ENCODE peak calls at places on chromosomes 7 and 10, in six cellular contexts. Y, N, E, F, Z and R are unnamed samples.

GRCh38 chr7:32648408-32649156 is 153.3 kb downstream of the AVL9 start:
- DNase-seq in Y (no peak), N (no peak), E (no peak), F (no peak), Z (no peak), R (no peak)

GRCh38 chr10:8116926-8117493 is 62.5 kb downstream of the GATA3 start:
- DNase-seq in Y (no peak), N (no peak), E (no peak), F (no peak), Z (no peak), R (no peak)

GRCh38 chr7:39978252-39978934 is 28.3 kb downstream of the CDK13 start:
- DNase-seq in Y (no peak), N (no peak), E (no peak), F (no peak), Z (no peak), R (no peak)

GRCh38 chr10:28677889-28678686 is 767 bp downstream of the BAMBI start:
- DNase-seq in Y (peak), N (no peak), E (peak), F (no peak), Z (peak), R (peak)

GRCh38 chr7:43878867-43879266 is 9.6 kb upstream of the MRPS24 start:
- DNase-seq in Y (no peak), N (no peak), E (no peak), F (no peak), Z (no peak), R (no peak)

GRCh38 chr10:96656839-96657238 is 63.5 kb downstream of the PIK3AP1 start:
- DNase-seq in Y (no peak), N (peak), E (no peak), F (no peak), Z (no peak), R (no peak)

GRCh38 chr10:77226871-77227557 is 410.6 kb downstream of the KCNMA1 start:
- DNase-seq in Y (no peak), N (no peak), E (no peak), F (no peak), Z (no peak), R (no peak)

GRCh38 chr7:90766814-90767564 is 170.9 kb downstream of the CDK14 start:
- DNase-seq in Y (no peak), N (no peak), E (no peak), F (no peak), Z (no peak), R (peak)

GRCh38 chr7:157502701-157503111 is 165.9 kb downstream of the DNAJB6 start:
- DNase-seq in Y (peak), N (no peak), E (no peak), F (no peak), Z (peak), R (no peak)

GRCh38 chr7:139855498-139856270 is 26.6 kb downstream of the TBXAS1 start:
- DNase-seq in Y (peak), N (peak), E (no peak), F (no peak), Z (peak), R (no peak)

GRCh38 chr10:47402681-47403301 is 18.7 kb upstream of the ZNF488 start:
- DNase-seq in Y (peak), N (peak), E (no peak), F (peak), Z (peak), R (peak)

GRCh38 chr10:13790196-13790595 is 203.4 kb downstream of the PRPF18 start:
- DNase-seq in Y (no peak), N (no peak), E (no peak), F (no peak), Z (no peak), R (no peak)

GRCh38 chr7:28419717-28420116 is 7.4 kb downstream of the CREB5 start:
- DNase-seq in Y (no peak), N (peak), E (no peak), F (no peak), Z (no peak), R (no peak)

GRCh38 chr10:130713105-130713504 is 576.9 kb downstream of the GLRX3 start:
- DNase-seq in Y (no peak), N (no peak), E (no peak), F (no peak), Z (no peak), R (no peak)

GRCh38 chr10:96366508-96366907 is 7.7 kb upstream of the OPALIN start:
- DNase-seq in Y (peak), N (no peak), E (no peak), F (peak), Z (no peak), R (no peak)

GRCh38 chr10:30973737-30974136 is 57.9 kb downstream of the ZNF438 start:
- DNase-seq in Y (no peak), N (no peak), E (no peak), F (no peak), Z (no peak), R (no peak)

GRCh38 chr7:106381252-106381651 is 96.5 kb upstream of the NAMPT start:
- DNase-seq in Y (no peak), N (no peak), E (no peak), F (no peak), Z (no peak), R (no peak)

GRCh38 chr10:71396084-71396713 is 521 bp upstream of the CDH23 start:
- DNase-seq in Y (peak), N (no peak), E (peak), F (peak), Z (peak), R (peak)

GRCh38 chr10:127452568-127452967 is 96.5 kb upstream of the NPS start:
- DNase-seq in Y (no peak), N (no peak), E (no peak), F (no peak), Z (no peak), R (no peak)

GRCh38 chr7:16791895-16792294 is 12.9 kb downstream of the AGR2 start:
- DNase-seq in Y (no peak), N (no peak), E (no peak), F (peak), Z (no peak), R (no peak)

GRCh38 chr10:4545077-4545476 is 280.9 kb upstream of the AKR1E2 start:
- DNase-seq in Y (no peak), N (no peak), E (no peak), F (no peak), Z (no peak), R (no peak)

GRCh38 chr7:81833401-81833800 is 63.6 kb upstream of the HGF start:
- DNase-seq in Y (no peak), N (no peak), E (no peak), F (no peak), Z (no peak), R (no peak)

GRCh38 chr7:86222806-86223205 is 420.9 kb upstream of the GRM3 start:
- DNase-seq in Y (no peak), N (no peak), E (no peak), F (no peak), Z (no peak), R (no peak)
- TF ChIP-seq CTCF in Y (no peak), N (no peak), E (no peak), F (no peak), Z (no peak), R (no peak)

DNA sequence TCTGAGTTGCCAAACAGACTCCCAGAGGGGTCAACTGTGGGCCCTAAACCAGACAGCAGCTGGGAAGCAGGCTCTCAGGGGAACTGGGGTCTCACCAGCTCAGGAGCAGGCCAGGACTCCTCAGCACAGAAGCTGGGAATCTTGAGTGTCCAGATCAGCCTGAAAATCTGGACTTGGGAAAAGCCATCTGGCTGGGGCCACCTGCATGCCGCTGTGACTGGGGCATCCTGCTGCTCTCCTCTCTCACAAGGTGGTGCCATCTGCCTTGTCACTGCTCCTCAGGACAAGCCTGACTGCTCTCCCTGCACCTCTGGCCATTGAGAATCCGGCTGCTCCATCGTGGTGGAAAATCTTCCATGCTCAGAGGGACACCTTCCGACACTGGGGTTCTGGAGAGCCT is 141.3 kb downstream of the PLPP4 start:
- DNase-seq in Y (no peak), N (no peak), E (no peak), F (no peak), Z (no peak), R (no peak)
- TF ChIP-seq CTCF in Y (no peak), N (no peak), E (no peak), F (no peak), Z (no peak), R (no peak)

GRCh38 chr10:73818402-73818801 is 7.0 kb upstream of the NDST2 start:
- DNase-seq in Y (no peak), N (no peak), E (no peak), F (no peak), Z (peak), R (no peak)
- TF ChIP-seq CTCF in Y (no peak), N (no peak), E (no peak), F (no peak), Z (no peak), R (no peak)

GRCh38 chr10:122161795-122162194 is 109.3 kb upstream of the BTBD16 start:
- DNase-seq in Y (no peak), N (no peak), E (no peak), F (no peak), Z (peak), R (no peak)
- TF ChIP-seq CTCF in Y (no peak), N (no peak), E (no peak), F (no peak), Z (no peak), R (no peak)

GRCh38 chr10:113882240-113882639 is 27.8 kb downstream of the NHLRC2 start:
- DNase-seq in Y (no peak), N (no peak), E (no peak), F (no peak), Z (no peak), R (no peak)
- TF ChIP-seq CTCF in Y (no peak), N (no peak), E (no peak), F (no peak), Z (no peak), R (no peak)

DNA sequence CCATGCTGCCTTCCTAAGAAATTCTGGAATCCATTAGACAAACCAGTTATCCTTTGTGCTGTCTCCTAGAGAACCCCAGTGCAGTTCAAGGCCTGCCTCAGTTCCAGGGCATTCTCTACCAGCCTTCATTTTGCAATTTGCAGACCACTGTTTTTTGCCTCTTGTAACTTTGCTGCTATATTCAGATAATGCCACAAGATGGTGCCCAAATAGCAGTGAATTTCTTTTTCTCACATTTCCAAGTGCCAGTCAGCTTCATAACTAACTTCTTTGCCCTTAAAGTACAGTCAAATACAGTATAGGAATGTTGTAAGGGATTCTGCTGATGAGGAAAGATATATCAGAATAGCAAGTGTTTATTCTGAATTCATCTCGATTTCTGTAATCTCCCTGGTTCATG is 25.2 kb downstream of the LOXL4 start:
- DNase-seq in Y (no peak), N (no peak), E (no peak), F (no peak), Z (no peak), R (no peak)
- TF ChIP-seq CTCF in Y (no peak), N (peak), E (peak), F (peak), Z (no peak), R (no peak)

GRCh38 chr7:142158741-142159496 is 47.4 kb downstream of the MGAM2 start:
- DNase-seq in Y (no peak), N (no peak), E (no peak), F (peak), Z (no peak), R (no peak)

GRCh38 chr7:142152076-142152475 is 40.6 kb downstream of the MGAM2 start:
- DNase-seq in Y (no peak), N (no peak), E (no peak), F (no peak), Z (no peak), R (no peak)

GRCh38 chr7:142150869-142151268 is 39.4 kb downstream of the MGAM2 start:
- DNase-seq in Y (no peak), N (no peak), E (no peak), F (no peak), Z (no peak), R (no peak)

GRCh38 chr7:142153400-142153799 is 41.9 kb downstream of the MGAM2 start:
- DNase-seq in Y (no peak), N (no peak), E (no peak), F (no peak), Z (no peak), R (peak)
- TF ChIP-seq CTCF in Y (no peak), N (no peak), E (peak), F (peak), Z (no peak), R (no peak)

DNA sequence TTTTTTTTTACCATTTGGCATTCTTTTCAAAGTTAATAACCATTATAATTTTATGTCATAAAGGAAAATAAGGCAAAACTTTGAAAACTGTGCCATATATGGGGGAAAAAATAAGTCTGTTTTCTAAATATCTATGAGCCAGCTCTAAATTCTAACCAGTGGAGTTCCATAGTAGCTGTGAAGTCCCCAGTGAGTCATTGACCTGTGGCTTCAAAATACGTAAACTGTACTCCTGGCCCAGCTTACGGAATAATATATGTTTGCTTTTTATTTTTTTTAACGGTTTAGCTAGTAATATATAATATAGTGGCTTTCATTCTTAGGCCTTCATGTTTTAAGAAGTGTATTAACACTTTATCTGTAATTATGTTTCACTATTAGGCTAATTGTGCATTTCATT is 20.5 kb downstream of the ZRANB1 start:
- DNase-seq in Y (no peak), N (no peak), E (no peak), F (no peak), Z (no peak), R (no peak)
- TF ChIP-seq CTCF in Y (no peak), N (no peak), E (no peak), F (no peak), Z (no peak), R (no peak)

GRCh38 chr7:2251841-2252771 is 10.1 kb downstream of the NUDT1 start:
- DNase-seq in Y (no peak), N (no peak), E (no peak), F (no peak), Z (peak), R (no peak)

GRCh38 chr7:2247141-2247985 is 5.3 kb downstream of the NUDT1 start:
- DNase-seq in Y (no peak), N (no peak), E (peak), F (no peak), Z (no peak), R (peak)

GRCh38 chr7:2245883-2246679 is 4.1 kb downstream of the NUDT1 start:
- DNase-seq in Y (no peak), N (no peak), E (no peak), F (no peak), Z (no peak), R (no peak)

GRCh38 chr7:2249744-2250323 is 7.8 kb downstream of the NUDT1 start:
- DNase-seq in Y (no peak), N (no peak), E (no peak), F (no peak), Z (no peak), R (no peak)

GRCh38 chr7:2248984-2249694 is 7.1 kb downstream of the NUDT1 start:
- DNase-seq in Y (no peak), N (peak), E (no peak), F (peak), Z (peak), R (peak)
- TF ChIP-seq CTCF in Y (no peak), N (no peak), E (no peak), F (no peak), Z (no peak), R (no peak)

DNA sequence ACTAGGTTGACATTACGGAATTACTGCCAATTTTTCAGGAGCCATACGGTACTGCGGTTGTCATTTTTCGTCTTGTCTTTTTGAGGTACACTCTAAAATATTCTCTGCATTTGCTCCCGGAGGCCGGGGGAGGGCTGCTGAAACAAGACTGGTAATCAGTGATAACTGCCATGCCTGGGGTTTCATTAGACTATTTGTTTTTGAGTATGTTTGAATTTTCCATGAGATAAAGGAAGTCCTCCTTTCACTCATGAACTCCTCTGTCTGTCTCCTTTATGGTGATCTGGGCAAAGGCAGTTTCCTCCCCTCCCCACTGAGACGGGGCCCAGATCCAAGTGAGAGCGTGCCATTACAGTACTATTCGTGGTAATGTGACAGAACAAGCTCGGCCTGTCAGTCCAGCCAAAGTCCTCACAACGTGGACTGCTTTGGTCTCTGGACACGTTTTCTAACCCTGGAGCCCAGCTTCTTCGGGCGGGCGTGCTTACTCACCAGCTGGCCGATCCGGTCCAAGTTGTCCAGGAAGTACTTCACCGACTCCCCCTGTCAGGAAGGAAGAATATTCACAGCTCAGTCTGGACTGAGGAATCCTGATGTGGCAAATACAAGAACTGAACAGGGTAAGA is 45.1 kb downstream of the AMZ1 start:
- DNase-seq in Y (peak), N (peak), E (no peak), F (peak), Z (peak), R (peak)
- TF ChIP-seq CTCF in Y (no peak), N (no peak), E (no peak), F (no peak), Z (no peak), R (no peak)